ENCODE peak calls at places on chromosomes 12 and 14, in seven cellular contexts. Z is GDM1; O is fibroblast of lung; N is anterior cingulate cortex; R is skeletal muscle cell; J is stimulated activated CD8-positive, alpha-beta memory T cell treated with anti-CD3 and anti-CD28 coated beads, Interleukin-15, amount 100 ng/mL, for 4 hours; M is NCI-H460. Y is an unnamed sample.

GRCh38 chr14:67508973-67509372 is 20.5 kb upstream of the TMEM229B start:
- DNase-seq in Z (no peak), O (no peak), N (no peak), R (no peak), J (no peak), M (no peak), Y (no peak)

GRCh38 chr12:92034858-92035401 is 110.7 kb downstream of the BTG1 start:
- DNase-seq in Z (peak; percentile 11), O (peak; percentile 74), N (peak; percentile 49), R (peak; percentile 94), J (peak; percentile 4), M (peak; percentile 11), Y (peak; percentile 76)

GRCh38 chr14:92880851-92881250 is 42.1 kb upstream of the CHGA start:
- DNase-seq in Z (no peak), O (peak; percentile 6), N (no peak), R (peak; percentile 6), J (no peak), M (peak; percentile 60), Y (peak; percentile 6)

GRCh38 chr12:27974735-27975221 is 2.2 kb upstream of the PTHLH start:
- DNase-seq in Z (no peak), O (no peak), N (no peak), R (no peak), J (no peak), M (no peak), Y (no peak)

GRCh38 chr12:42396473-42397259 is 70.7 kb downstream of the PPHLN1 start:
- DNase-seq in Z (no peak), O (no peak), N (no peak), R (peak; percentile 7), J (no peak), M (no peak), Y (no peak)

GRCh38 chr12:94149781-94150482 is 1.6 kb downstream of the PLXNC1 start:
- DNase-seq in Z (no peak), O (peak; percentile 26), N (peak; percentile 38), R (no peak), J (no peak), M (no peak), Y (no peak)

GRCh38 chr14:53615254-53615653 is 341.4 kb downstream of the BMP4 start:
- DNase-seq in Z (no peak), O (no peak), N (no peak), R (no peak), J (no peak), M (no peak), Y (no peak)

GRCh38 chr14:55426881-55427280 is 13.5 kb downstream of the TBPL2 start:
- DNase-seq in Z (no peak), O (no peak), N (no peak), R (no peak), J (no peak), M (no peak), Y (no peak)

GRCh38 chr12:90036641-90037040 is 328.0 kb upstream of the ATP2B1 start:
- DNase-seq in Z (no peak), O (peak; percentile 52), N (no peak), R (no peak), J (no peak), M (no peak), Y (peak; percentile 18)

GRCh38 chr12:56723889-56724659 is 1.0 kb downstream of the NACA start:
- DNase-seq in Z (no peak), O (peak; percentile 78), N (no peak), R (peak; percentile 60), J (no peak), M (peak; percentile 29), Y (peak; percentile 83)

GRCh38 chr14:68814376-68815287 is 21.8 kb upstream of the ZFP36L1 start:
- DNase-seq in Z (peak; percentile 57), O (peak; percentile 72), N (peak; percentile 26), R (no peak), J (no peak), M (no peak), Y (no peak)

GRCh38 chr12:57756406-57757341 is 1.8 kb downstream of the MARCHF9 start:
- DNase-seq in Z (peak; percentile 38), O (no peak), N (no peak), R (no peak), J (peak; percentile 42), M (no peak), Y (no peak)

GRCh38 chr14:67319142-67319541 is 40.5 kb downstream of the ATP6V1D start:
- DNase-seq in Z (no peak), O (peak; percentile 54), N (no peak), R (peak; percentile 16), J (no peak), M (no peak), Y (no peak)

GRCh38 chr12:117863004-117863709 is 105.6 kb downstream of the KSR2 start:
- DNase-seq in Z (no peak), O (peak; percentile 16), N (no peak), R (no peak), J (no peak), M (no peak), Y (no peak)

GRCh38 chr12:93022603-93023340 is 93.7 kb upstream of the EEA1 start:
- DNase-seq in Z (no peak), O (peak; percentile 76), N (no peak), R (no peak), J (no peak), M (no peak), Y (no peak)

GRCh38 chr12:6569786-6570185 is 1.7 kb upstream of the NOP2 start:
- DNase-seq in Z (no peak), O (no peak), N (no peak), R (no peak), J (no peak), M (no peak), Y (no peak)

GRCh38 chr14:99418217-99418616 is 62.4 kb downstream of the SETD3 start:
- DNase-seq in Z (no peak), O (no peak), N (no peak), R (no peak), J (no peak), M (no peak), Y (no peak)

Y was measured in fibroblast of the conjunctiva.